ENCODE peak calls at places on chromosomes 12 and 14, in six cellular contexts. C is Panc1, X is PC-3, V is heart right ventricle, L is pancreas, A is HCT116. K is an unnamed sample.

GRCh38 chr12:100593490-100593889 is 20.0 kb downstream of the GAS2L3 start:
- ATAC-seq in C (no peak), X (no peak), V (no peak), L (no peak), A (no peak), K (no peak)

GRCh38 chr12:112018571-112019237 is 5.5 kb downstream of the ERP29 start:
- ATAC-seq in C (no peak), X (peak; percentile 88), V (no peak), L (no peak), A (no peak), K (no peak)

GRCh38 chr14:76091036-76091435 is 60.7 kb upstream of the GPATCH2L start:
- ATAC-seq in C (no peak), X (peak; percentile 38), V (peak; percentile 75), L (peak; percentile 67), A (peak; percentile 25), K (no peak)

GRCh38 chr12:88775742-88776151 is 195.5 kb upstream of the KITLG start:
- ATAC-seq in C (no peak), X (no peak), V (no peak), L (peak; percentile 98), A (no peak), K (no peak)

GRCh38 chr12:73301530-73301929 is 1029.4 kb downstream of the TRHDE start:
- ATAC-seq in C (no peak), X (no peak), V (no peak), L (no peak), A (no peak), K (no peak)

GRCh38 chr14:61671086-61671485 is 24.2 kb upstream of the HIF1A start:
- ATAC-seq in C (no peak), X (no peak), V (no peak), L (no peak), A (no peak), K (peak; percentile 85)

GRCh38 chr12:14664434-14665023 is 31.9 kb downstream of the GUCY2C start:
- ATAC-seq in C (no peak), X (peak; percentile 35), V (no peak), L (peak; percentile 90), A (peak; percentile 75), K (no peak)

GRCh38 chr12:75291014-75291413 is 39.1 kb downstream of the CAPS2 start:
- ATAC-seq in C (no peak), X (no peak), V (no peak), L (no peak), A (no peak), K (no peak)

GRCh38 chr12:104473374-104473983 is 16.7 kb downstream of the CHST11 start:
- ATAC-seq in C (peak; percentile 45), X (no peak), V (no peak), L (peak; percentile 44), A (no peak), K (peak; percentile 49)

GRCh38 chr14:61406670-61407069 is 85.3 kb downstream of the PRKCH start:
- ATAC-seq in C (no peak), X (no peak), V (no peak), L (no peak), A (no peak), K (peak; percentile 68)

GRCh38 chr12:52148541-52149181 is 43.2 kb downstream of the KRT80 start:
- ATAC-seq in C (peak; percentile 33), X (peak; percentile 34), V (peak; percentile 1), L (peak; percentile 62), A (peak; percentile 53), K (no peak)

GRCh38 chr12:89140141-89140540 is 212.2 kb downstream of the DUSP6 start:
- ATAC-seq in C (no peak), X (peak; percentile 16), V (no peak), L (no peak), A (no peak), K (no peak)

GRCh38 chr12:21699851-21700250 is 42.2 kb upstream of the LDHB start:
- ATAC-seq in C (no peak), X (no peak), V (no peak), L (no peak), A (no peak), K (no peak)

GRCh38 chr12:23659151-23659550 is 290.3 kb downstream of the SOX5 start:
- ATAC-seq in C (no peak), X (no peak), V (no peak), L (no peak), A (no peak), K (no peak)

GRCh38 chr14:58942516-58942915 is 246.0 kb upstream of the DAAM1 start:
- ATAC-seq in C (no peak), X (peak; percentile 20), V (no peak), L (no peak), A (no peak), K (no peak)

GRCh38 chr12:85825751-85826150 is 10.5 kb downstream of the RASSF9 start:
- ATAC-seq in C (no peak), X (no peak), V (no peak), L (peak; percentile 57), A (no peak), K (no peak)

GRCh38 chr14:106657460-106657859 is 1131.1 kb downstream of the TMEM121 start:
- ATAC-seq in C (no peak), X (no peak), V (no peak), L (no peak), A (no peak), K (peak; percentile 73)

GRCh38 chr12:51777973-51778372 is 70.5 kb downstream of the FIGNL2 start:
- ATAC-seq in C (no peak), X (no peak), V (no peak), L (no peak), A (no peak), K (no peak)

K was measured in activated T-helper 17 cell treated with anti-CD3 and anti-CD28 coated beads, Interleukin-2, amount 50 U/mL, for 72 hours.